ENCODE peak calls at places on chromosomes 4 and X, in seven cellular contexts. One of them, this sample, is unnamed.

GRCh38 chrX:65821721-65822496 is 154.5 kb downstream of the MSN start:
- DNase-seq in progenitor cell of endocrine pancreas: no peak
- DNase-seq in adrenal gland: no peak
- DNase-seq in D721Med: no peak
- DNase-seq in PC-3: no peak
- DNase-seq in GM12865: no peak
- DNase-seq in mesothelial cell of epicardium: no peak
- DNase-seq in this sample: no peak

GRCh38 chr4:24105183-24106039 is 215.6 kb upstream of the PPARGC1A start:
- DNase-seq in adrenal gland: no peak
- DNase-seq in mesothelial cell of epicardium: no peak
- DNase-seq in progenitor cell of endocrine pancreas: no peak
- DNase-seq in D721Med: no peak
- DNase-seq in GM12865: no peak
- DNase-seq in PC-3: peak
- DNase-seq in this sample: no peak

GRCh38 chrX:18899796-18900380 is 84.0 kb downstream of the PHKA2 start:
- DNase-seq in progenitor cell of endocrine pancreas: no peak
- DNase-seq in GM12865: peak
- DNase-seq in mesothelial cell of epicardium: no peak
- DNase-seq in D721Med: peak
- DNase-seq in PC-3: no peak
- DNase-seq in adrenal gland: no peak
- DNase-seq in this sample: no peak

GRCh38 chrX:122703762-122704161 is 480.3 kb upstream of the GRIA3 start:
- DNase-seq in progenitor cell of endocrine pancreas: no peak
- DNase-seq in adrenal gland: no peak
- DNase-seq in GM12865: no peak
- DNase-seq in mesothelial cell of epicardium: no peak
- DNase-seq in PC-3: no peak
- DNase-seq in D721Med: no peak
- DNase-seq in this sample: no peak

GRCh38 chr4:8647094-8647570 is 54.6 kb downstream of the CPZ start:
- DNase-seq in D721Med: no peak
- DNase-seq in adrenal gland: no peak
- DNase-seq in GM12865: no peak
- DNase-seq in progenitor cell of endocrine pancreas: no peak
- DNase-seq in PC-3: no peak
- DNase-seq in mesothelial cell of epicardium: peak
- DNase-seq in this sample: peak

GRCh38 chr4:149426461-149426860 is 389.2 kb downstream of the IQCM start:
- DNase-seq in PC-3: peak
- DNase-seq in adrenal gland: no peak
- DNase-seq in D721Med: no peak
- DNase-seq in progenitor cell of endocrine pancreas: no peak
- DNase-seq in GM12865: no peak
- DNase-seq in mesothelial cell of epicardium: no peak
- DNase-seq in this sample: no peak

GRCh38 chrX:113400193-113400704 is 559.6 kb upstream of the AMOT start:
- DNase-seq in mesothelial cell of epicardium: no peak
- DNase-seq in progenitor cell of endocrine pancreas: no peak
- DNase-seq in D721Med: no peak
- DNase-seq in GM12865: no peak
- DNase-seq in adrenal gland: no peak
- DNase-seq in PC-3: peak
- DNase-seq in this sample: no peak

GRCh38 chr4:137156054-137156453 is 376.2 kb downstream of the PCDH18 start:
- DNase-seq in mesothelial cell of epicardium: no peak
- DNase-seq in PC-3: peak
- DNase-seq in D721Med: no peak
- DNase-seq in adrenal gland: no peak
- DNase-seq in progenitor cell of endocrine pancreas: no peak
- DNase-seq in GM12865: no peak
- DNase-seq in this sample: no peak

GRCh38 chrX:40521868-40522450 is 58.8 kb upstream of the ATP6AP2 start:
- DNase-seq in D721Med: no peak
- DNase-seq in progenitor cell of endocrine pancreas: no peak
- DNase-seq in adrenal gland: peak
- DNase-seq in PC-3: no peak
- DNase-seq in mesothelial cell of epicardium: no peak
- DNase-seq in GM12865: no peak
- DNase-seq in this sample: no peak

DNA sequence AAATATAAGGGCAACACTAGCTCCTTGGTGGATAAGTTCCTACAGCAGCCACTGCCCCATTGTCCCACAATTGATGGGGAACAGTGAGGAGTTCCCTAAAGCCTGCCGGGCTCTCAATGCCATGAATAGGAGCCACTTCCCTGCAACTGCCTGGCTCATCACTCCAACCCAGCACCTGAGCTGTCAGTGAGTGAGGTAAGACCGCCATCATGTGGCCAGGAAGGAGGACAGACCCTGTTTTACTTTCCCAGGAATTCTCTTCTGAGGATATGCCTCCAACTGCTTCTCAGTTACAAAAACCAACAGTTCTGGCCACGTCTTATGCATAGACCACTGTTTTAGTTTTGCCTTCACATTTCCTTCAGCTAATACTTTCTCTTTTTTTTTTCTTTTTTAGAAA is 45.5 kb downstream of the SRPX start:
- DNase-seq in adrenal gland: peak
- DNase-seq in mesothelial cell of epicardium: no peak
- DNase-seq in D721Med: peak
- DNase-seq in progenitor cell of endocrine pancreas: peak
- DNase-seq in GM12865: peak
- DNase-seq in PC-3: peak
- DNase-seq in this sample: no peak
- TF ChIP-seq CTCF in adrenal gland: peak
- TF ChIP-seq CTCF in mesothelial cell of epicardium: no peak
- TF ChIP-seq CTCF in D721Med: peak
- TF ChIP-seq CTCF in progenitor cell of endocrine pancreas: peak
- TF ChIP-seq CTCF in GM12865: peak
- TF ChIP-seq CTCF in PC-3: peak
- TF ChIP-seq CTCF in this sample: peak

DNA sequence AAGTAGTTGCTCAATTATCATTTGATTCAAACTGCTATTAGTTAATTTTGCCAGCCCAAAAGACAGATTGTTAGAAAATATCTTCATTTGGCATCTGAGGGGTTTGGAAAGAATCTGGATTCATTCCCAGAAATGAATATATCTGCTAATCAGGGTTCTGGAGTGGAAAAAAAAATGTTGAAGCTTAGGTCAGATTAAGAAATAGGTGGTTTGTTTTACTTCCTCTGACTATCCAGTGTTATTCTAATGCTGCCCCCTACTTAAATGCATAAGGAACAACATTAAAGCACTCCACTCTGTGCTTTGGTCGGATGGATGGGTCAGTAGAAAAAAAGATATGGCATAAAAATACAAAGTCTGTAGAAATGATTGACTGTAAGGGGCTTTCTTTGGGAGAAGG is 89.0 kb downstream of the LUZP4 start:
- DNase-seq in D721Med: no peak
- DNase-seq in adrenal gland: no peak
- DNase-seq in GM12865: no peak
- DNase-seq in progenitor cell of endocrine pancreas: no peak
- DNase-seq in mesothelial cell of epicardium: no peak
- DNase-seq in PC-3: peak
- DNase-seq in this sample: no peak
- TF ChIP-seq CTCF in D721Med: no peak
- TF ChIP-seq CTCF in adrenal gland: no peak
- TF ChIP-seq CTCF in GM12865: no peak
- TF ChIP-seq CTCF in progenitor cell of endocrine pancreas: no peak
- TF ChIP-seq CTCF in mesothelial cell of epicardium: no peak
- TF ChIP-seq CTCF in PC-3: no peak
- TF ChIP-seq CTCF in this sample: no peak

GRCh38 chrX:114615765-114616164 is 31.9 kb downstream of the HTR2C start:
- DNase-seq in progenitor cell of endocrine pancreas: no peak
- DNase-seq in D721Med: no peak
- DNase-seq in GM12865: no peak
- DNase-seq in mesothelial cell of epicardium: no peak
- DNase-seq in PC-3: no peak
- DNase-seq in adrenal gland: no peak
- DNase-seq in this sample: no peak

DNA sequence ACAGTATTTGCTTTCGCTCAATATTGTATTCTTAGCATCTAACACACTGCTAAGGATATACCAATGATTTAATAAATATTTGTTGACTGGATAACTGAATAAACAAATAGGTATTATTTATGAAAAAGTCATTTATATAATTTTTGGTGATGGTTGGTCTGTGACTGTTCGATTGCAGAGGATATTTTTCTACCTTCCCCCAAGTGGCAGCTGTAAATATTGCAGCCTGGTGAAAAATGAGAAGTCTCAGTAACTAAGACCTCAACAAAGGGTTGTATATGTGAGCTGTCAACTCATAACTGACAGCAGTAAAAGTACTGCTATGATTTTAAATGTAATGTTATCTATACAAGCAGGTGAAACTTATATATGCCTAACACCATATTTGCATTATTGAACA is 36.0 kb downstream of the HTR2C start:
- DNase-seq in PC-3: peak
- DNase-seq in mesothelial cell of epicardium: no peak
- DNase-seq in GM12865: peak
- DNase-seq in progenitor cell of endocrine pancreas: no peak
- DNase-seq in adrenal gland: no peak
- DNase-seq in D721Med: no peak
- DNase-seq in this sample: no peak
- TF ChIP-seq CTCF in PC-3: peak
- TF ChIP-seq CTCF in mesothelial cell of epicardium: peak
- TF ChIP-seq CTCF in GM12865: peak
- TF ChIP-seq CTCF in progenitor cell of endocrine pancreas: peak
- TF ChIP-seq CTCF in adrenal gland: peak
- TF ChIP-seq CTCF in D721Med: peak
- TF ChIP-seq CTCF in this sample: peak

GRCh38 chr4:100312615-100313355 is 122.5 kb upstream of the DDIT4L start:
- DNase-seq in PC-3: no peak
- DNase-seq in GM12865: no peak
- DNase-seq in mesothelial cell of epicardium: no peak
- DNase-seq in D721Med: no peak
- DNase-seq in adrenal gland: no peak
- DNase-seq in progenitor cell of endocrine pancreas: no peak
- DNase-seq in this sample: no peak

GRCh38 chr4:100306018-100306417 is 115.8 kb upstream of the DDIT4L start:
- DNase-seq in GM12865: no peak
- DNase-seq in D721Med: no peak
- DNase-seq in progenitor cell of endocrine pancreas: no peak
- DNase-seq in adrenal gland: no peak
- DNase-seq in PC-3: peak
- DNase-seq in mesothelial cell of epicardium: no peak
- DNase-seq in this sample: no peak

GRCh38 chr4:100314057-100314456 is 123.8 kb upstream of the DDIT4L start:
- DNase-seq in mesothelial cell of epicardium: no peak
- DNase-seq in adrenal gland: no peak
- DNase-seq in PC-3: no peak
- DNase-seq in progenitor cell of endocrine pancreas: no peak
- DNase-seq in D721Med: no peak
- DNase-seq in GM12865: no peak
- DNase-seq in this sample: no peak

DNA sequence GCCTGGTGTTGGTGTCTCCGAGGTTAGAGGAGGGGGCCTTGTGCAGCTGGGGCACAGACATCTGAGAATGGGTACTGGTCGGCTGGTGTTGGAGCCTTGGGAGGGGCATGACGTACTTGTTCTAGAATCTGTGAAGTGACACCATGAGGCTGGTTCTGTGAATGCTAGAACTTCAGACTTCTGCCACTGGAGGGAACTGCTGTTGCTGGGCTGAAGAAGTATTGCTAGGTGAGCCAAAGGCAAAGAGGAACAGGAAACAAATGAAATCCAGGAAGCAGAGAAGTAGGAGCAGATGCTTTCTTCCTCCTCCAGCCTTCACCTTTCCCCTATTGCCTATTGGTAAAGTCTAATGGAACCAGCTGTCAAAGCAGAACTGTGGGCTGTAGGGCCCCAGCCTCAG is 120.9 kb upstream of the DDIT4L start:
- DNase-seq in mesothelial cell of epicardium: no peak
- DNase-seq in progenitor cell of endocrine pancreas: no peak
- DNase-seq in PC-3: peak
- DNase-seq in D721Med: no peak
- DNase-seq in GM12865: peak
- DNase-seq in adrenal gland: no peak
- DNase-seq in this sample: no peak
- TF ChIP-seq CTCF in mesothelial cell of epicardium: no peak
- TF ChIP-seq CTCF in progenitor cell of endocrine pancreas: no peak
- TF ChIP-seq CTCF in PC-3: peak
- TF ChIP-seq CTCF in D721Med: no peak
- TF ChIP-seq CTCF in GM12865: peak
- TF ChIP-seq CTCF in adrenal gland: no peak
- TF ChIP-seq CTCF in this sample: peak